ENCODE peak calls at places on chromosomes 4 and X, in eight cellular contexts. G is NAMALWA; E is left lung; U is GM18507; K is stimulated activated CD8-positive, alpha-beta memory T cell treated with anti-CD3 and anti-CD28 coated beads, Interleukin-7, amount 100 ng/mL, for 24 hours; F is stimulated activated CD4-positive, alpha-beta T cell treated with anti-CD3 and anti-CD28 coated beads, Interleukin-4, amount 100 ng/mL, for 48 hours; X is sciatic nerve; H is HFF-Myc. A is an unnamed sample.

GRCh38 chr4:138555584-138555983 is 313.4 kb upstream of the SLC7A11 start:
- DNase-seq in G (peak), E (no peak), U (no peak), K (no peak), F (no peak), X (no peak), H (no peak), A (peak)

GRCh38 chr4:122707503-122707902 is 25.0 kb upstream of the BBS12 start:
- DNase-seq in G (no peak), E (no peak), U (no peak), K (no peak), F (no peak), X (no peak), H (no peak), A (no peak)

GRCh38 chr4:185602397-185602796 is 67.1 kb upstream of the PDLIM3 start:
- DNase-seq in G (no peak), E (no peak), U (no peak), K (no peak), F (no peak), X (no peak), H (no peak), A (no peak)

GRCh38 chr4:85778809-85779124 is 303.8 kb downstream of the ARHGAP24 start:
- DNase-seq in G (peak), E (no peak), U (no peak), K (no peak), F (no peak), X (no peak), H (no peak), A (no peak)

GRCh38 chr4:123325241-123325681 is 71.3 kb upstream of the SPRY1 start:
- DNase-seq in G (peak), E (peak), U (peak), K (no peak), F (no peak), X (no peak), H (no peak), A (no peak)

GRCh38 chrX:53481816-53482485 is 47.8 kb upstream of the HSD17B10 start:
- DNase-seq in G (peak), E (peak), U (no peak), K (no peak), F (peak), X (peak), H (peak), A (peak)

GRCh38 chrX:37697169-37697760 is 11.7 kb downstream of the XK start:
- DNase-seq in G (no peak), E (no peak), U (no peak), K (no peak), F (no peak), X (no peak), H (no peak), A (no peak)

GRCh38 chr4:26065833-26066232 is 151.8 kb downstream of the SMIM20 start:
- DNase-seq in G (no peak), E (no peak), U (no peak), K (no peak), F (no peak), X (no peak), H (no peak), A (no peak)

GRCh38 chr4:147822128-147822527 is 90.2 kb downstream of the ARHGAP10 start:
- DNase-seq in G (no peak), E (peak), U (no peak), K (no peak), F (no peak), X (peak), H (no peak), A (no peak)

GRCh38 chr4:153181293-153182080 is 22.8 kb upstream of the TRIM2 start:
- DNase-seq in G (no peak), E (no peak), U (no peak), K (no peak), F (no peak), X (no peak), H (no peak), A (no peak)

GRCh38 chr4:163331629-163332360 is 601 bp downstream of the NPY1R start:
- DNase-seq in G (no peak), E (no peak), U (no peak), K (no peak), F (no peak), X (no peak), H (no peak), A (no peak)

GRCh38 chr4:79225360-79225759 is 100.5 kb downstream of the NAA11 start:
- DNase-seq in G (no peak), E (no peak), U (no peak), K (no peak), F (no peak), X (no peak), H (no peak), A (no peak)

GRCh38 chrX:5681159-5681558 is 547.5 kb downstream of the NLGN4X start:
- DNase-seq in G (peak), E (no peak), U (no peak), K (no peak), F (no peak), X (no peak), H (no peak), A (no peak)

GRCh38 chrX:103309860-103310591 is 764 bp downstream of the BEX2 start:
- DNase-seq in G (no peak), E (no peak), U (no peak), K (no peak), F (no peak), X (no peak), H (no peak), A (no peak)